ENCODE peak calls at places on chromosome 11, in four cellular contexts. One of them, this sample, is unnamed.

GRCh38 chr11:122494171-122494570 is 161.4 kb upstream of the UBASH3B start:
- DNase-seq in astrocyte of the spinal cord: no peak
- DNase-seq in naive thymus-derived CD8-positive, alpha-beta T cell: no peak
- DNase-seq in T follicular helper cell: no peak
- DNase-seq in this sample: no peak

GRCh38 chr11:45142241-45142885 is 4.1 kb upstream of the PRDM11 start:
- DNase-seq in astrocyte of the spinal cord: no peak
- DNase-seq in naive thymus-derived CD8-positive, alpha-beta T cell: no peak
- DNase-seq in T follicular helper cell: no peak
- DNase-seq in this sample: no peak

GRCh38 chr11:78664606-78665005 is 89.9 kb upstream of the NARS2 start:
- DNase-seq in astrocyte of the spinal cord: no peak
- DNase-seq in naive thymus-derived CD8-positive, alpha-beta T cell: no peak
- DNase-seq in T follicular helper cell: no peak
- DNase-seq in this sample: no peak

GRCh38 chr11:43556269-43556668 is 124.3 kb upstream of the HSD17B12 start:
- DNase-seq in astrocyte of the spinal cord: no peak
- DNase-seq in naive thymus-derived CD8-positive, alpha-beta T cell: no peak
- DNase-seq in T follicular helper cell: no peak
- DNase-seq in this sample: no peak

GRCh38 chr11:133818302-133818701 is 27.0 kb downstream of the SPATA19 start:
- DNase-seq in astrocyte of the spinal cord: no peak
- DNase-seq in naive thymus-derived CD8-positive, alpha-beta T cell: no peak
- DNase-seq in T follicular helper cell: no peak
- DNase-seq in this sample: no peak

GRCh38 chr11:14898286-14899086 is 6.5 kb upstream of the CYP2R1 start:
- DNase-seq in astrocyte of the spinal cord: no peak
- DNase-seq in naive thymus-derived CD8-positive, alpha-beta T cell: no peak
- DNase-seq in T follicular helper cell: no peak
- DNase-seq in this sample: no peak

GRCh38 chr11:78940500-78941225 is 366.0 kb upstream of the NARS2 start:
- DNase-seq in astrocyte of the spinal cord: no peak
- DNase-seq in naive thymus-derived CD8-positive, alpha-beta T cell: no peak
- DNase-seq in T follicular helper cell: no peak
- DNase-seq in this sample: no peak

GRCh38 chr11:86800076-86800955 is at the start of gene PRSS23:
- DNase-seq in astrocyte of the spinal cord: peak; percentile 66
- DNase-seq in naive thymus-derived CD8-positive, alpha-beta T cell: peak; percentile 17
- DNase-seq in T follicular helper cell: no peak
- DNase-seq in this sample: peak; percentile 72

GRCh38 chr11:125468025-125468424 is 28.0 kb downstream of the FEZ1 start:
- DNase-seq in astrocyte of the spinal cord: no peak
- DNase-seq in naive thymus-derived CD8-positive, alpha-beta T cell: no peak
- DNase-seq in T follicular helper cell: no peak
- DNase-seq in this sample: no peak

GRCh38 chr11:95698939-95699562 is 90.5 kb downstream of the FAM76B start:
- DNase-seq in astrocyte of the spinal cord: no peak
- DNase-seq in naive thymus-derived CD8-positive, alpha-beta T cell: no peak
- DNase-seq in T follicular helper cell: no peak
- DNase-seq in this sample: no peak

GRCh38 chr11:131764126-131764525 is 393.7 kb downstream of the NTM start:
- DNase-seq in astrocyte of the spinal cord: no peak
- DNase-seq in naive thymus-derived CD8-positive, alpha-beta T cell: no peak
- DNase-seq in T follicular helper cell: no peak
- DNase-seq in this sample: no peak

GRCh38 chr11:62552931-62553838 is 6.6 kb upstream of the AHNAK start:
- DNase-seq in astrocyte of the spinal cord: peak; percentile 96
- DNase-seq in naive thymus-derived CD8-positive, alpha-beta T cell: peak; percentile 37
- DNase-seq in T follicular helper cell: peak; percentile 68
- DNase-seq in this sample: no peak

This sample was measured in progenitor cell of endocrine pancreas.